ENCODE peak calls at places on chromosomes 5 and 9, in seven cellular contexts. M is GM12878, A is PC-3, N is IMR-90, T is colonic mucosa, J is neuronal stem cell, C is H9. P is an unnamed sample.

GRCh38 chr5:123066016-123066415 is 23.0 kb upstream of the PRDM6 start:
- DNase-seq in N (no peak), A (peak), M (no peak), T (no peak), J (no peak), C (no peak), P (no peak)

GRCh38 chr5:120413706-120414105 is 50.4 kb upstream of the PRR16 start:
- DNase-seq in J (no peak), N (no peak), T (no peak), M (no peak), C (no peak), A (peak), P (no peak)

GRCh38 chr9:6781476-6781875 is 23.7 kb downstream of the KDM4C start:
- DNase-seq in T (no peak), A (no peak), C (no peak), M (no peak), N (peak), J (no peak), P (no peak)

GRCh38 chr5:92944903-92945629 is 636.0 kb downstream of the NR2F1-AS1 start:
- DNase-seq in N (peak), T (no peak), J (no peak), C (no peak), M (no peak), A (peak), P (no peak)

GRCh38 chr9:82583524-82583923 is 479.4 kb downstream of the RASEF start:
- DNase-seq in A (no peak), T (no peak), J (no peak), C (no peak), M (no peak), N (no peak), P (no peak)

GRCh38 chr5:172558076-172558990 is 82.7 kb upstream of the NEURL1B start:
- DNase-seq in N (no peak), T (no peak), A (no peak), C (no peak), M (no peak), J (no peak), P (no peak)

GRCh38 chr5:168592014-168592368 is 12.8 kb upstream of the PANK3 start:
- DNase-seq in T (no peak), N (peak), J (no peak), A (peak), M (no peak), C (no peak), P (no peak)

GRCh38 chr5:36108758-36109245 is 42.1 kb upstream of the UGT3A2 start:
- DNase-seq in A (peak), C (no peak), T (no peak), J (no peak), M (no peak), N (no peak), P (no peak)

GRCh38 chr9:1120500-1120899 is 70.3 kb downstream of the DMRT2 start:
- DNase-seq in T (no peak), M (no peak), C (no peak), A (no peak), J (no peak), N (no peak), P (no peak)

GRCh38 chr5:136089804-136090203 is 42.8 kb upstream of the SMAD5 start:
- DNase-seq in A (no peak), J (no peak), T (peak), M (no peak), C (no peak), N (no peak), P (no peak)

GRCh38 chr5:172707285-172708182 is 63.5 kb downstream of the DUSP1 start:
- DNase-seq in C (peak), T (no peak), N (peak), J (no peak), A (peak), M (no peak), P (peak)

GRCh38 chr5:39452846-39453245 is 28.1 kb upstream of the DAB2 start:
- DNase-seq in A (no peak), N (peak), J (no peak), C (no peak), M (no peak), T (no peak), P (no peak)

GRCh38 chr5:172097356-172097755 is 90.7 kb downstream of the STK10 start:
- DNase-seq in J (no peak), N (peak), C (no peak), T (no peak), M (no peak), A (no peak), P (no peak)

GRCh38 chr5:77076961-77077820 is 9.9 kb downstream of the ZBED3 start:
- DNase-seq in A (no peak), M (no peak), T (peak), J (peak), N (peak), C (peak), P (peak)

GRCh38 chr5:102959055-102959454 is 160.9 kb downstream of the GIN1 start:
- DNase-seq in M (no peak), C (no peak), T (no peak), J (no peak), N (peak), A (peak), P (no peak)

GRCh38 chr9:88280816-88281382 is 107.3 kb upstream of the SPIN1 start:
- DNase-seq in A (no peak), J (peak), N (peak), T (no peak), M (no peak), C (peak), P (peak)

GRCh38 chr5:42756630-42757601 is at the start of gene CCDC152:
- DNase-seq in J (peak), M (no peak), T (no peak), C (peak), A (peak), N (peak), P (peak)

GRCh38 chr5:82820958-82821880 is 256.0 kb downstream of the TMEM167A start:
- DNase-seq in J (no peak), C (no peak), N (no peak), M (no peak), A (no peak), T (no peak), P (no peak)

GRCh38 chr5:143879646-143880045 is 67.7 kb downstream of the HMHB1 start:
- DNase-seq in C (no peak), M (no peak), A (no peak), N (peak), J (no peak), T (no peak), P (no peak)

GRCh38 chr9:117757566-117757965 is 53.4 kb downstream of the TLR4 start:
- DNase-seq in C (no peak), M (no peak), A (no peak), N (no peak), J (no peak), T (no peak), P (no peak)

GRCh38 chr5:82278711-82279370 is 687 bp upstream of the RPS23 start:
- DNase-seq in N (no peak), M (no peak), J (no peak), C (no peak), A (no peak), T (no peak), P (no peak)

GRCh38 chr5:139287890-139288635 is 5.5 kb upstream of the MATR3 start:
- DNase-seq in C (no peak), A (peak), N (no peak), M (no peak), T (no peak), J (no peak), P (no peak)

GRCh38 chr9:37284631-37285030 is 137.9 kb upstream of the GRHPR start:
- DNase-seq in J (no peak), N (peak), C (no peak), T (no peak), A (no peak), M (no peak), P (no peak)

GRCh38 chr5:123047706-123048105 is 11.2 kb upstream of the PPIC start:
- DNase-seq in C (no peak), N (peak), A (no peak), M (no peak), J (no peak), T (no peak), P (no peak)

GRCh38 chr5:150085950-150086715 is at the start of gene CSF1R:
- DNase-seq in M (no peak), C (no peak), J (no peak), N (no peak), A (no peak), T (no peak), P (no peak)

GRCh38 chr5:57676228-57677098 is 193.9 kb upstream of the ACTBL2 start:
- DNase-seq in N (peak), A (peak), M (no peak), T (no peak), J (no peak), C (no peak), P (peak)

GRCh38 chr9:77710965-77711657 is 63.0 kb upstream of the GNA14 start:
- DNase-seq in J (no peak), T (no peak), C (no peak), N (no peak), M (no peak), A (no peak), P (no peak)

GRCh38 chr9:26527931-26528330 is 364.7 kb downstream of the CAAP1 start:
- DNase-seq in J (no peak), M (no peak), A (no peak), C (no peak), N (no peak), T (no peak), P (no peak)

GRCh38 chr9:132840980-132841379 is 37.1 kb downstream of the AK8 start:
- DNase-seq in J (no peak), T (no peak), M (no peak), C (no peak), A (no peak), N (no peak), P (peak)

GRCh38 chr9:130740218-130741023 is 46.8 kb downstream of the EXOSC2 start:
- DNase-seq in J (no peak), N (no peak), A (no peak), M (no peak), T (no peak), C (no peak), P (no peak)

GRCh38 chr9:35746583-35746982 is 2.4 kb downstream of the GBA2 start:
- DNase-seq in A (peak), C (no peak), T (peak), J (no peak), N (no peak), M (no peak), P (no peak)
- H3K9ac ChIP-seq in A (peak), C (peak), T (peak), J (no peak), N (peak), M (peak), P (peak)

GRCh38 chr9:98795295-98795955 is 930 bp downstream of the ANKS6 start:
- DNase-seq in J (no peak), M (no peak), T (no peak), N (no peak), A (no peak), C (no peak), P (no peak)
- H3K9ac ChIP-seq in J (no peak), M (no peak), T (peak), N (peak), A (peak), C (no peak), P (peak)

GRCh38 chr9:129149442-129149841 is 28.6 kb downstream of the IER5L start:
- DNase-seq in J (no peak), C (no peak), T (no peak), M (no peak), N (no peak), A (no peak), P (no peak)

GRCh38 chr9:129145841-129146292 is 32.2 kb downstream of the IER5L start:
- DNase-seq in N (peak), A (no peak), M (no peak), T (peak), J (peak), C (peak), P (no peak)

GRCh38 chr9:129148463-129149204 is 29.4 kb downstream of the IER5L start:
- DNase-seq in M (no peak), A (no peak), N (no peak), T (no peak), J (no peak), C (no peak), P (no peak)

GRCh38 chr9:129145316-129145715 is 32.7 kb downstream of the IER5L start:
- DNase-seq in J (no peak), T (no peak), M (no peak), A (no peak), N (no peak), C (no peak), P (no peak)

DNA sequence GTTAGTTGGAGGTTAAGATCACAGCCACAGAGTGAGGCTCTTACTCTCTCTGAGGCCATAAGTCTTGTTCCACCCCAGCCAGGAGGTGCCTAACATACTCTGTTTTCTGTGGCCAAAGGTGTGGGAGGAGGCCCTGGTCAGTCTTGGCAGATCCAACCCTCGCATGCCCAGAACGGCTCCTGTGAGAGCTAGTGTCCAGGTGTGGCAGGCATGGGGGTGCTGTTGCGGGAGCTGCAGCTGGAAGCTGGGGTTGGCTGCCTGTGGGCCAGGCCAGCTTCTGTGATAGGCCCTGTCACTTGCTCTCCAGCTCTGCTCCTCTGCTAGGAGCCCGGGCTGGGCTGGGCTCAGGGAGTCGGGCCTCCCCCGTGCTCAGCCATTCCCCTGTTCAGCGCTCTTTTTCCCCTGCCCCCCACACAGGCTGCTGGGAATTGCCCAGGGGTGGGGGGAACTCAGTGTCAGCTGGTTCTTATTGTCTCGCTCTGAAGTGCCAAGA is 31.6 kb downstream of the IER5L start:
- DNase-seq in J (no peak), T (no peak), M (no peak), C (no peak), N (no peak), A (no peak), P (no peak)
- H3K9ac ChIP-seq in J (peak), T (peak), M (no peak), C (no peak), N (peak), A (no peak), P (peak)

DNA sequence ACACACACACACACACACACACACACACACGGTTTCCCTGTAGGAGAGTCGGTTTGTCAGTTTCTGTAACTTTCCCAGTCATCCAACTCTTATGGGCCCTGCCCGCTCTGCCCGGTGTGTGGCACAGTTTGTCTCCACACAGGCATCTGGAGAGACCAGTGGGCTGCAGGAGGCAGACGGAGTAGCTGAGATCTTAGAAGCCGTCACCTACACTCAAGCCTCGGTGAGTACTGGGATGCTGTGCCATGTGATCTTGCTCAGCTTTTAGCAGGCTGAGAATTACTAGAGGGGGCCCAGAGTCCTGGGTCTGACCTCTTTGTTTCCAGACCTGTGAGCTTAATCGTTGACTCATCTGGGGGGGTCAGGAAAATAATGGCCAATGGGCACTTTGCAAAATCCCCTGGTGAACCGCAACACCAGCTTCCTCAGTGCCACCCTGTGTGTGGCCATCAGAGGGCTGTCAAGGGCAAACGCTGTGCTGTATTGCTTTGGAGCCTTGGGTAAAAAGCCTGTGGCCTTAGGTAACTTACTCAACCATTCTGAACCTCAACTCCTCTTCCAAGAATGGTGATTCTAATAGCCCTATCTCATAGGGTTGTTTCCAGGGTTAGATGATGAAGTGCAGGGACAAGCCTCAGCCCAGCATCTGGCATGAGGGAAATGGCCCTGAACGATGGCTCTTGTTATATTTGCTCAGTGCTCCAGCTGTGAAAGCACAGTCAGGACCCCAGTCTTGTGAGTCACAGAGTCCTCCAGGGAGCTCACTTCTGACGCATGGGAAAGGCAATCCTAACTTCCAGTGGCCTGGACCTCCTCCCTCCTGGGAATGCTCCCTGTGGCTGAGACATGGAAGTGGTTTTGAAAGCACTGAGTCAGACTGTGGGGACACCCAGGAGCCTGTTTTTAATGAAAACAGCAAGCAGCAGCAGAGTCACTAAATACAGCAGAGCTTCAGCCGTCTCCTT is 45.6 kb downstream of the COL15A1 start:
- DNase-seq in M (peak), J (no peak), T (no peak), N (peak), C (peak), A (peak), P (no peak)
- H3K9ac ChIP-seq in M (no peak), J (no peak), T (no peak), N (no peak), C (no peak), A (no peak), P (peak)

GRCh38 chr5:151094054-151094858 is 13.4 kb upstream of the TNIP1 start:
- DNase-seq in J (no peak), C (no peak), T (peak), M (no peak), A (peak), N (peak), P (no peak)
- H3K9ac ChIP-seq in J (no peak), C (no peak), T (peak), M (peak), A (peak), N (peak), P (peak)

DNA sequence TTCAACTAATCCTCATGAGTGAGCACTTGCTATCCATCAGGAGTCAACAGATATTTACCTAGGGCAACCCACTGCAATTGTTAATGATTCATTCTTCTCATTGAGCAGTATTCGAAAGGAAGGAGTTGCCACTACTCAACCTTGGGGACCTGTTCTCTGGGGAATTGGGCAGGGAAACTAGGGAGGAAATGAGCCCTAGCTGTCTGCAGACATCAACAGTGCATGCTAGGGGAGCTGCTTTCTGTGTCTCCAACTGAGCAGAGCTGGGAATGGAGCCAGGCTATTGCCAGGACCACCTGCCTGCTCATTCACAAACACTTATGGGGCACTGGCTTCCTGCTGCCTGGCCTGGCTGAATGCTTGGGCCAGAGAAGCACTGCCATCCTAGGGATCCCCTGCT is 183.4 kb downstream of the TMEM38B start:
- DNase-seq in N (no peak), M (peak), J (no peak), A (no peak), T (no peak), C (no peak), P (no peak)
- H3K9ac ChIP-seq in N (no peak), M (no peak), J (no peak), A (no peak), T (no peak), C (no peak), P (no peak)

P was measured in SK-N-SH.